ENCODE peak calls at places on chromosomes 11 and 22, in nine cellular contexts. T, R, L, K, Y, S, F, O and A are unnamed samples.

GRCh38 chr22:37196539-37197450 is 8.7 kb upstream of the C1QTNF6 start:
- DNase-seq in S (peak), O (peak), T (peak), K (no peak), F (peak), R (peak), L (peak), Y (peak), A (peak)

GRCh38 chr11:124174001-124174400 is 9.1 kb upstream of the OR10D3 start:
- DNase-seq in R (peak), F (peak), K (peak), L (peak), Y (peak), S (no peak), T (peak), O (peak), A (no peak)

GRCh38 chr22:30298005-30298701 is 8.8 kb upstream of the CASTOR1 start:
- DNase-seq in K (no peak), Y (no peak), T (peak), O (no peak), F (no peak), L (no peak), R (no peak), S (no peak), A (peak)

GRCh38 chr11:1943576-1943975 is 3.6 kb upstream of the MRPL23 start:
- DNase-seq in K (no peak), S (no peak), R (no peak), F (no peak), O (peak), L (no peak), Y (no peak), T (peak), A (no peak)

GRCh38 chr11:22430286-22430685 is 92.1 kb downstream of the SLC17A6 start:
- DNase-seq in S (no peak), K (no peak), L (no peak), O (peak), Y (no peak), T (no peak), R (no peak), F (peak), A (no peak)

GRCh38 chr11:45405916-45406670 is 120.0 kb upstream of the SYT13 start:
- DNase-seq in K (no peak), T (peak), L (peak), R (peak), S (no peak), Y (no peak), F (no peak), O (peak), A (no peak)

GRCh38 chr11:131975624-131976420 is 605.4 kb downstream of the NTM start:
- DNase-seq in O (no peak), L (no peak), F (no peak), S (no peak), Y (no peak), K (no peak), T (no peak), R (no peak), A (no peak)

GRCh38 chr11:40387240-40387980 is 1072.0 kb downstream of the LRRC4C start:
- DNase-seq in T (no peak), Y (no peak), O (no peak), F (no peak), L (no peak), S (no peak), K (no peak), R (no peak), A (no peak)

GRCh38 chr11:110294509-110294908 is 1.9 kb downstream of the RDX start:
- DNase-seq in S (no peak), R (no peak), Y (peak), O (no peak), K (no peak), F (no peak), T (no peak), L (no peak), A (no peak)
- H3K9ac ChIP-seq in S (peak), R (peak), Y (no peak), O (peak), K (peak), F (no peak), T (peak), L (peak), A (no peak)

DNA sequence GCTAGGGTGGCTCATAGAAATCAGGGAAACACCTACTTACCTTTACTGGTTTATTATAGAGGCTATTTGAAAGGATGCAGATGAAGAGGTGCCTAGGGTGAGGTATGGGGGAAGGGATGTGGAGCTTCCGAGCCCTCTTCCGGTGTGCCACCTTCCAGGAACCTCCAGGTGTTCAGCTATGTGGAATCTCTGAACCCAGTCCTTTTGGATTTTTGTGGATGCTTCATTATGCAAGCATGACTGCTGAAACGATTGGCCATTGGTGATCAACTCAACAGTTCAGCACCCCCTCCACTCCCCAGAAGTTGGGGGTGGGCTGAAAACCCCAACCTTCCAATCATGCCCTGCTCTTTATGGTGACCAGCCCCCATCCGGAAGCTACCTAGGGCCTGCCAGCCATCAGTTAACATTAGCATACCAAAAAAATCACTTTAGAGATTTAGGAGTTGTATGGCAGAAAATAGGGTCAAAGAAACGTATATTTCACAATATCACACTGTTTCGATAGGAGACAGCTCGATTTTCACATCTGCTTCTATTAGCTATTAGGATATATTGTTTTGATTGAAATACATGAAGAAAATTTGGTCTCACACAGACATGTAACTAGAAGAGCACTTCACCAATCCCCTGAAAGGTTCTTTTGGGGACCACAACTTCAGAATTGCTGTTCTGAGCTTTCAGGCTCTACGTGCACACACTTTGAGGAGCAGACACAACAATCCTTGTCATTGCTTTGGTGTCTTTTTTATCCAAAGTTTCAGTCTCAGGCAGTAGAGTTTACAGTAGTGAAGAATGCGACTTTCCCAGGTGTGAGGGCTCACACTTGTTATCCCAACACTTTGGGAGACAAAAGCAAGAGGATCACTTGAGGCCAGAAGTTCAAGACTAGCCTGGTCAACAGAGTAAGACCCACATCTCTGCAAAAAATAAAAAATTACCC is 3.3 kb upstream of the POLR2G start:
- DNase-seq in O (no peak), K (peak), T (no peak), F (no peak), L (no peak), R (no peak), Y (no peak), S (no peak), A (no peak)
- H3K9ac ChIP-seq in O (no peak), K (no peak), T (no peak), F (no peak), L (no peak), R (no peak), Y (no peak), S (no peak), A (no peak)

GRCh38 chr11:71202966-71203365 is 49.4 kb downstream of the SHANK2 start:
- DNase-seq in L (no peak), F (no peak), R (no peak), O (no peak), S (no peak), Y (no peak), T (no peak), K (no peak), A (no peak)

GRCh38 chr11:71204748-71205664 is 47.4 kb downstream of the SHANK2 start:
- DNase-seq in O (no peak), T (no peak), L (no peak), Y (no peak), S (no peak), R (no peak), K (no peak), F (no peak), A (no peak)

GRCh38 chr11:71203681-71204080 is 48.7 kb downstream of the SHANK2 start:
- DNase-seq in K (no peak), R (no peak), T (no peak), F (no peak), S (no peak), O (no peak), Y (no peak), L (no peak), A (no peak)

GRCh38 chr11:71202598-71202944 is 49.8 kb downstream of the SHANK2 start:
- DNase-seq in L (no peak), F (no peak), T (no peak), R (no peak), S (no peak), O (no peak), Y (no peak), K (no peak), A (no peak)

DNA sequence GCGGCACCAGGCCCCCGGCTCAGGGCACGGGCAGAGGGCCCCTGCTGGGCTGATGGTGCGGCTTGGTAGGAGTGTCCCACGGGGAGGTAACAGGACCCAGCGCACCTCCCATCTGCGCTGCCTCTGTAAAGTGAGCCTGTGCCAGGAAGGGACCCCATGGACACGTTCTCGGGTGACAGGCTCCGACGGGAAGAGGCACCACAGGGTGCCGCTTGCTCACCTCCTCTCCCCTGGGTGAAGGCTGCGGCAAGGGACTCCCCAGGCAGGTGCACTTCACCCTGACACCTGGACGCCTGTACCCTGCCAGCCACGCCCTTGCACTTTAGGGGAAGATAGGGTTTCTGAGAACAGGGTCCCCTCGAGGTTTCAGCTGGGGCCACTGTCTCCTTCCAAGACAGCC is 48.1 kb downstream of the SHANK2 start:
- DNase-seq in K (no peak), R (no peak), L (no peak), T (no peak), Y (no peak), O (no peak), F (no peak), S (no peak), A (no peak)
- H3K9ac ChIP-seq in K (no peak), R (no peak), L (no peak), T (no peak), Y (no peak), O (no peak), F (no peak), S (no peak), A (no peak)

DNA sequence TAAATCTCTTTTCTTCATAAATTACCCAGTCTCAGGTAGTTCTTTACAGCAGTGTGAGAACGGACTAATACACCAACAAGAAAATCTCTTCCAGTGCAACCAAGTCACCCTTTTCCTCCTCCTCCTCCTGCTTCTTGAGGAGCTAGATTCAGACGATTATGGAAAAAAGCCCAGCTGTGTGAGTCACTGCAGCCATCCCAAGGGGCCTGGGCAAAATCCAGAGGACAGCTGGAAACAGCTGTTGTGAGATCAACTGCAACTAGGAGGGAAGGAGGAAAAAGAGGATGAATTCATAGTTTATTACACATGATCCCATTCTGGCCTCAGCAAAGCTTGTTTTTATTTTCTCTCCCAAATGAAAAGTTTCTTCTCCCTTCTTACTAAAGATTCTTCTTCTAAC is 32.9 kb downstream of the RBFOX2 start:
- DNase-seq in F (peak), T (peak), L (peak), S (no peak), R (peak), O (peak), Y (no peak), K (no peak), A (peak)
- H3K9ac ChIP-seq in F (no peak), T (no peak), L (peak), S (no peak), R (peak), O (peak), Y (no peak), K (no peak), A (no peak)

GRCh38 chr11:95911369-95911759 is 12.5 kb downstream of the MTMR2 start:
- DNase-seq in S (no peak), K (no peak), Y (no peak), R (no peak), O (no peak), L (no peak), F (no peak), T (no peak), A (no peak)
- H3K9ac ChIP-seq in S (no peak), K (no peak), Y (no peak), R (no peak), O (no peak), L (no peak), F (no peak), T (no peak), A (no peak)

GRCh38 chr22:50599816-50600454 is 658 bp upstream of the MAPK8IP2 start:
- DNase-seq in K (peak), T (peak), Y (peak), S (peak), F (peak), L (no peak), O (peak), R (peak), A (peak)

GRCh38 chr22:50600967-50601668 is 525 bp downstream of the MAPK8IP2 start:
- DNase-seq in O (no peak), S (peak), T (no peak), Y (no peak), L (no peak), F (no peak), R (no peak), K (peak), A (no peak)

GRCh38 chr22:50602338-50602700 is 1.7 kb downstream of the MAPK8IP2 start:
- DNase-seq in S (no peak), O (no peak), T (no peak), R (no peak), L (no peak), K (no peak), F (no peak), Y (no peak), A (no peak)

GRCh38 chr22:50601669-50602337 is 1.2 kb downstream of the MAPK8IP2 start:
- DNase-seq in T (no peak), S (peak), L (no peak), Y (no peak), O (peak), R (no peak), K (no peak), F (no peak), A (no peak)

GRCh38 chr22:50600541-50600940 is at the start of gene MAPK8IP2:
- DNase-seq in Y (peak), O (no peak), F (no peak), S (peak), L (no peak), K (peak), R (peak), T (peak), A (no peak)
- H3K9ac ChIP-seq in Y (no peak), O (no peak), F (no peak), S (no peak), L (no peak), K (no peak), R (no peak), T (no peak), A (no peak)